ENCODE peak calls at places on chromosomes 1 and 21, in ten cellular contexts. W is GM13977; I is ovary; O is glutamatergic neuron; C is fibroblast of lung; B is lower leg skin; S is CD4-positive, alpha-beta T cell; L is fibroblast of pulmonary artery; E is AG09319; P is epithelial cell of esophagus. Q is an unnamed sample.

GRCh38 chr1:173195596-173196088 is 11.5 kb downstream of the TNFSF4 start:
- DNase-seq in W (peak), P (no peak), O (no peak), L (no peak), E (no peak), S (no peak), I (no peak), C (no peak), B (no peak), Q (no peak)

GRCh38 chr1:155834296-155834926 is 22.6 kb downstream of the GON4L start:
- DNase-seq in L (peak), C (peak), B (no peak), S (no peak), I (no peak), E (no peak), P (no peak), W (peak), O (no peak), Q (no peak)

GRCh38 chr1:1431006-1431844 is 4.3 kb upstream of the VWA1 start:
- DNase-seq in S (no peak), I (peak), C (no peak), E (no peak), O (no peak), P (no peak), L (no peak), B (no peak), W (no peak), Q (no peak)

GRCh38 chr1:33683913-33684312 is 180.0 kb upstream of the HMGB4 start:
- DNase-seq in P (no peak), O (no peak), I (no peak), W (no peak), E (peak), B (no peak), C (peak), L (no peak), S (no peak), Q (no peak)

GRCh38 chr1:30451532-30452125 is 271.8 kb downstream of the MATN1 start:
- DNase-seq in B (no peak), I (no peak), W (no peak), S (no peak), O (no peak), E (no peak), P (no peak), L (no peak), C (no peak), Q (no peak)

GRCh38 chr1:186301448-186301847 is 73.6 kb downstream of the TPR start:
- DNase-seq in S (no peak), C (no peak), W (no peak), P (no peak), L (no peak), B (no peak), O (no peak), E (no peak), I (no peak), Q (no peak)

GRCh38 chr1:222010306-222010705 is 268.4 kb upstream of the DUSP10 start:
- DNase-seq in E (no peak), L (no peak), W (no peak), O (no peak), C (no peak), B (no peak), I (no peak), P (peak), S (no peak), Q (no peak)

GRCh38 chr21:36419996-36420395 is 34.8 kb downstream of the CHAF1B start:
- DNase-seq in O (peak), E (peak), W (peak), I (peak), P (peak), L (peak), S (peak), B (peak), C (peak), Q (peak)

GRCh38 chr1:109493805-109494539 is at the start of gene CYB561D1:
- DNase-seq in O (peak), C (peak), I (peak), B (peak), E (no peak), S (peak), W (peak), P (peak), L (peak), Q (peak)

GRCh38 chr1:110440877-110441276 is 10.1 kb upstream of the PROK1 start:
- DNase-seq in C (peak), W (no peak), P (peak), L (peak), B (no peak), S (no peak), E (peak), I (peak), O (no peak), Q (no peak)

GRCh38 chr1:115781343-115781742 is 12.8 kb upstream of the CASQ2 start:
- DNase-seq in L (peak), C (peak), B (no peak), S (no peak), E (peak), I (no peak), P (peak), W (no peak), O (no peak), Q (no peak)

GRCh38 chr21:35284199-35284598 is 235.1 kb upstream of the RUNX1 start:
- DNase-seq in P (no peak), C (no peak), L (no peak), S (no peak), B (no peak), W (no peak), E (peak), I (peak), O (no peak), Q (no peak)

GRCh38 chr1:33583567-33583966 is 111.1 kb downstream of the ZSCAN20 start:
- DNase-seq in B (no peak), L (no peak), C (no peak), O (no peak), I (no peak), E (no peak), P (no peak), S (no peak), W (no peak), Q (no peak)

GRCh38 chr1:29445330-29445729 is 209.0 kb downstream of the PTPRU start:
- DNase-seq in E (no peak), S (no peak), O (no peak), L (no peak), C (no peak), W (no peak), P (no peak), B (no peak), I (no peak), Q (no peak)

GRCh38 chr1:60553730-60554129 is 480.2 kb upstream of the C1orf87 start:
- DNase-seq in I (no peak), S (no peak), E (no peak), O (no peak), C (no peak), P (no peak), L (no peak), B (no peak), W (no peak), Q (no peak)

GRCh38 chr1:10960954-10961833 is 51.3 kb upstream of the TARDBP start:
- DNase-seq in E (no peak), P (peak), W (peak), C (peak), S (peak), I (peak), L (peak), O (peak), B (peak), Q (peak)

GRCh38 chr1:62687421-62687902 is 724 bp downstream of the DOCK7 start:
- DNase-seq in C (peak), I (peak), B (peak), P (peak), W (peak), S (peak), L (peak), E (no peak), O (peak), Q (peak)

GRCh38 chr21:29181799-29182470 is 51.5 kb downstream of the MAP3K7CL start:
- DNase-seq in P (peak), O (no peak), E (peak), S (no peak), B (no peak), L (peak), C (peak), W (peak), I (no peak), Q (no peak)

GRCh38 chr1:9194024-9194423 is 40.5 kb upstream of the H6PD start:
- DNase-seq in L (no peak), I (no peak), C (no peak), P (peak), B (no peak), S (no peak), W (no peak), E (no peak), O (no peak), Q (no peak)

GRCh38 chr1:95013948-95014574 is 58.7 kb downstream of the ALG14 start:
- DNase-seq in C (no peak), B (no peak), S (no peak), E (peak), W (no peak), O (no peak), P (no peak), I (no peak), L (peak), Q (no peak)

GRCh38 chr1:63935148-63935547 is 161.3 kb downstream of the ROR1 start:
- DNase-seq in W (no peak), B (no peak), O (no peak), L (peak), C (no peak), P (peak), I (no peak), E (no peak), S (no peak), Q (no peak)

GRCh38 chr1:63940440-63940839 is 166.6 kb downstream of the ROR1 start:
- DNase-seq in B (no peak), C (no peak), I (no peak), O (no peak), E (no peak), W (no peak), S (no peak), P (no peak), L (no peak), Q (no peak)

GRCh38 chr1:63936276-63936675 is 162.5 kb downstream of the ROR1 start:
- DNase-seq in P (no peak), W (no peak), S (no peak), L (no peak), I (no peak), O (no peak), E (no peak), B (no peak), C (peak), Q (no peak)

GRCh38 chr1:63935553-63935952 is 161.7 kb downstream of the ROR1 start:
- DNase-seq in E (no peak), P (no peak), C (no peak), W (no peak), I (no peak), B (no peak), L (no peak), S (no peak), O (no peak), Q (no peak)

DNA sequence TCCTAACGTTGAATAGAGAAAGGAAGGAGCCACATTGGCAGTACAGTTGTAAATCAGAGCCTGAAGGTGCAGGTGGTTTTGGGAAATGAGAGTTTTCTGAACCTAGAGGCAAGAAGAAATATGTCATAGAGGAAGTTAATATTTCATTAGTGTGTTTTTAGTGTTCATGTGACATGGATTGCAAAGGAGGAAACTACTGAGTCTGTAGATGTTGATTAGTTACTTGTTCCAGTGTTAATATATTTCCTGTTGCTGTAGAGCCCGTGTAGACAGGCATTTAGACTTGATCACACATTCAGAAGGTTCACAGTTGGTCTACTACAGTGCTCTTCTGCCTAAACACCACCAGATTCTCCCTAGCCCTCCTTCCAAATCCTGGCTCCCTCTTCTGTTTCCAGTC is 163.8 kb downstream of the ROR1 start:
- DNase-seq in E (no peak), O (no peak), I (no peak), B (no peak), S (no peak), W (no peak), P (no peak), C (no peak), L (no peak), Q (no peak)
- TF ChIP-seq CTCF in E (no peak), O (no peak), I (no peak), B (no peak), S (no peak), W (no peak), P (no peak), C (no peak), L (no peak), Q (no peak)

DNA sequence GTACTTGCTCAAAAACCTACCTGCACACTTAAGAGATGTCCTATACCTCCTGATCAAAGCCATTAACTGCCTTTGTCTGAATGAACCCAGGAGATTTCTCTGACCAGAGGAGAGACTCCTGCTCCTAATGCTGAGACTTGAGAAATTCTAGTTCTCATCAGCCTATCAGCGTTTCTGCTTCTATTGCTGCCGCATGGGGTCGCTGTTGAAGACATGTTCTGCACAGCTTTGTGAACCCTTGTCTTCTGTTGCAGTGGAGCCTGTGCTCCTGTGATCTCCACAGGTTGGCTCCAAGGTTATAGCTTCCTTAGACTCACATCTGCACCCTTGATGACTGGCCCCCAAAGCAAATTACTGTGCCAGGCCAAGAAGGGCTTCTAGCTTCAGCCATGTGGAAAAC is 40.2 kb downstream of the EDN2 start:
- DNase-seq in W (no peak), C (no peak), B (no peak), I (no peak), S (no peak), P (no peak), L (no peak), O (no peak), E (no peak), Q (no peak)
- TF ChIP-seq CTCF in W (no peak), C (peak), B (no peak), I (no peak), S (no peak), P (peak), L (peak), O (peak), E (no peak), Q (no peak)

DNA sequence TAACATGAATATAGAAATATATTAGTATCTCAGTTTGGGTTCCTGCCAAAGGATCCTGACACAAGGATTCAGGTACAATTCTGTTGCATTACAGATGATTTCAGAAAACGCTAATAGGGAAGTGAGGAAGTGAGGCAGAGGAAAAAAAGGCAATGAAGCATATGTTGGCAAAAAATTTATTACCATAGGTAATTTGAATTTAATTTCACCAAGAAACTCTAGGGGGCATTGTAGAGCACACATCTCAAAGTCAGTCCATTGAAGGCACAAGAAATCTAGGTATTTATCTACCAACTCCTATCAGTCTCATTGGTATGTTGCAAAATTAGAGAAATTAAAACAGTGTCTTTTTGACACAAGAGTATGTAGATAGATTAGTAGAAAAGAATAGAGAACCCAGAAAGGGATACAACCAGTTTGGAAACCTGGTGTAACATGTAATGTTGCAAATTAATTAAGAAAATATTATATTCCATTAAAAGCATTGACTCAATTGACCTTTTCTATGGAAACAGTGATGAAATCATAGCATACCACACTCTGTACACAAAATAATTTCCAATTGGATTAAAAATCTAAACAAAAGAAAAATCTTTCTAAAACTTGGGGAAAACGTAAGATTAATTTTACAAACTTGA is 104.9 kb upstream of the SNX7 start:
- DNase-seq in C (peak), E (no peak), I (no peak), B (no peak), P (peak), O (no peak), S (no peak), W (peak), L (peak), Q (no peak)
- TF ChIP-seq CTCF in C (peak), E (peak), I (no peak), B (no peak), P (peak), O (peak), S (no peak), W (peak), L (peak), Q (peak)

DNA sequence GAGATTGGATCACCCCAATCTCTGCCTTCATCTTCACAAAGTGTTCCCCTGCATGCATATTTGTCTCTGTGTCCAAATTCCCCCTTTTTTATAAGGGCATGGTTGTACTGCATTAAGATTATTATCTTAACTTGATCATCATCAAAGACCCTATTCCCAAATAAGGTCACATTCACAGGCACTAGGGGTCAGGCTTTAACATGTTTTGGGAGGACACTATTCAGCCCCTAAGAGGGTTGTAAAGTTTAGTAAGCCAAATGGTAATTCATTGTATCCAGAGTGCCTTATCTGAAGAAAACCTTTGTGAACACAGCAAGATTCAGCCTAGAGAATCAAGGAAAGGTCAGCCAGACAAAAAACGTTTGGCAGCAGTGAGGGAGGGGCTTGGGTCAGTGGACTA is 317.6 kb upstream of the PLD5 start:
- DNase-seq in S (no peak), B (no peak), C (no peak), I (no peak), E (no peak), O (no peak), W (no peak), P (no peak), L (no peak), Q (no peak)
- TF ChIP-seq CTCF in S (no peak), B (no peak), C (no peak), I (no peak), E (no peak), O (no peak), W (no peak), P (no peak), L (no peak), Q (no peak)

GRCh38 chr21:18954415-18954972 is 550.9 kb upstream of the TMPRSS15 start:
- DNase-seq in E (no peak), P (no peak), C (no peak), W (no peak), S (no peak), B (no peak), I (no peak), O (no peak), L (no peak), Q (no peak)

GRCh38 chr21:18950045-18950740 is 546.6 kb upstream of the TMPRSS15 start:
- DNase-seq in I (no peak), S (no peak), W (no peak), E (no peak), C (no peak), P (no peak), L (no peak), O (no peak), B (no peak), Q (no peak)

GRCh38 chr21:18951291-18952038 is 547.9 kb upstream of the TMPRSS15 start:
- DNase-seq in B (no peak), L (peak), P (no peak), E (no peak), O (peak), C (no peak), W (no peak), I (no peak), S (no peak), Q (peak)
- TF ChIP-seq CTCF in B (no peak), L (no peak), P (no peak), E (no peak), O (peak), C (no peak), W (peak), I (no peak), S (no peak), Q (peak)

DNA sequence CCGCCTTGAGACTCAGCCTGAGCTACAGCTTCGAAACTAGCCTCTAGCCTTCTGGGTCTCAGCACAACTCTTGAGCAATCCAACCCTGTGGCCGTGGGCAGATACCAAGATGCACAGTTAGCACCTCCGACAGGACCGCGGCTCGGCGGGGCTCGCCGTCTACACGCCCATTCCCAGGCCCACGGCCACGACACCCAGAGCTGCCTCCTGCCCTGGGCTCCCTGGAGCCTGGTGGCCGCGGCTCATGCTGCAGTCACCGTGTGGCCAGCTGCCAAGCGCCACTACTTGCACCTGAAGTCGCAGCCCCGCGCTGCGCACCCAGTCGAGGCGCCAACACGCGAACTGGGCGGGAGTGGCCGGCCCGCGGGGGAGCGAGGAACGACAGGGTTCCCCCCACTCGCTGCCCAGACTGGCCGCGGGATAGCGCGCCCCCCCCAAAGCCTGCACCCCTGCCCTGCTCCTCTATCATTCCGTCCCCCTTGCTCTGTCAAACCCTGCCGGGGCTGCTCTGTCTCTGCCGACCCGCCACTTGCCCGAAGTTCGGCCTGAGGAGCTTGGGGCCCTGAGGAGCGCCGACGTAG is 729 bp upstream of the CDCA8 start:
- DNase-seq in L (peak), B (peak), I (peak), W (peak), E (no peak), O (peak), P (peak), S (peak), C (peak), Q (no peak)
- TF ChIP-seq CTCF in L (no peak), B (no peak), I (no peak), W (no peak), E (no peak), O (no peak), P (no peak), S (no peak), C (no peak), Q (no peak)

DNA sequence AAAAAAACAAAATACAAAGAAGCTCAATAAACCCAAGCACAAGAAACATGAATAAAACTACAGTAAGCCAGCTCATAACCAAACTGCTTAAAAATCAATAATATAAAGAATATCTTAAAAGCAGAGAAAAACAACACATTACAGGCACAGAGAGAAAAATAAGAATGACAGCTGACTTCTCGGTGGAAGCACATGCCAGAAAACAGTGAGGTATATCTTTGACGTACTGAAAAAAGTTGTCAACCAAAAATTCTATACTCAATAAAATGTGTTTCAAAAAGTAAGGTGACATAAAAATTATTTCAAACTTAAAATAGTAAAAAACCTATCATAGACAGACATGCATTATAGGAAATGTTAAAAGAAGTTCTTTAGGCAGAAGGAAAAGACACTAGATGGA is 33.3 kb downstream of the ZZZ3 start:
- DNase-seq in S (no peak), C (no peak), L (no peak), I (no peak), W (no peak), O (no peak), B (no peak), P (no peak), E (no peak), Q (no peak)
- TF ChIP-seq CTCF in S (no peak), C (no peak), L (no peak), I (no peak), W (no peak), O (no peak), B (no peak), P (no peak), E (no peak), Q (no peak)